ENCODE peak calls at places on chromosome 21, in six cellular contexts. B is hepatocyte, W is GM23248, I is MM.1S, Z is HCT116, C is GM23338. Y is an unnamed sample.

GRCh38 chr21:39451332-39452206 is at the start of gene SH3BGR:
- DNase-seq in C (peak; percentile 93), W (peak; percentile 3), I (no peak), B (no peak), Z (no peak), Y (no peak)

GRCh38 chr21:46645840-46646239 is 10.4 kb downstream of the PRMT2 start:
- DNase-seq in C (no peak), B (no peak), I (no peak), W (no peak), Z (no peak), Y (no peak)

GRCh38 chr21:27300770-27301169 is 333.9 kb upstream of the ADAMTS5 start:
- DNase-seq in Z (no peak), C (no peak), B (no peak), I (no peak), W (peak; percentile 78), Y (peak; percentile 45)

GRCh38 chr21:38857152-38857825 is 51.6 kb downstream of the ETS2 start:
- DNase-seq in Z (no peak), C (no peak), B (peak; percentile 23), I (no peak), W (no peak), Y (no peak)

GRCh38 chr21:26843912-26844257 is 1.3 kb downstream of the ADAMTS1 start:
- DNase-seq in Z (no peak), W (peak; percentile 80), I (peak; percentile 11), B (peak; percentile 39), C (peak; percentile 30), Y (peak; percentile 89)

GRCh38 chr21:26351661-26352060 is 181.1 kb upstream of the APP start:
- DNase-seq in B (no peak), C (no peak), I (no peak), Z (no peak), W (peak; percentile 24), Y (no peak)

GRCh38 chr21:43836616-43837015 is 28.4 kb upstream of the AGPAT3 start:
- DNase-seq in C (no peak), Z (no peak), B (no peak), I (no peak), W (no peak), Y (no peak)

GRCh38 chr21:21973806-21974205 is 975.6 kb downstream of the NCAM2 start:
- DNase-seq in C (peak; percentile 63), I (no peak), Z (no peak), B (no peak), W (no peak), Y (peak; percentile 5)

GRCh38 chr21:19228241-19228640 is 824.7 kb upstream of the TMPRSS15 start:
- DNase-seq in B (no peak), W (no peak), I (no peak), C (no peak), Z (no peak), Y (no peak)

GRCh38 chr21:38914531-38915385 is 109.0 kb downstream of the ETS2 start:
- DNase-seq in Z (peak; percentile 28), I (no peak), C (peak; percentile 31), W (peak; percentile 44), B (peak; percentile 46), Y (no peak)

DNA sequence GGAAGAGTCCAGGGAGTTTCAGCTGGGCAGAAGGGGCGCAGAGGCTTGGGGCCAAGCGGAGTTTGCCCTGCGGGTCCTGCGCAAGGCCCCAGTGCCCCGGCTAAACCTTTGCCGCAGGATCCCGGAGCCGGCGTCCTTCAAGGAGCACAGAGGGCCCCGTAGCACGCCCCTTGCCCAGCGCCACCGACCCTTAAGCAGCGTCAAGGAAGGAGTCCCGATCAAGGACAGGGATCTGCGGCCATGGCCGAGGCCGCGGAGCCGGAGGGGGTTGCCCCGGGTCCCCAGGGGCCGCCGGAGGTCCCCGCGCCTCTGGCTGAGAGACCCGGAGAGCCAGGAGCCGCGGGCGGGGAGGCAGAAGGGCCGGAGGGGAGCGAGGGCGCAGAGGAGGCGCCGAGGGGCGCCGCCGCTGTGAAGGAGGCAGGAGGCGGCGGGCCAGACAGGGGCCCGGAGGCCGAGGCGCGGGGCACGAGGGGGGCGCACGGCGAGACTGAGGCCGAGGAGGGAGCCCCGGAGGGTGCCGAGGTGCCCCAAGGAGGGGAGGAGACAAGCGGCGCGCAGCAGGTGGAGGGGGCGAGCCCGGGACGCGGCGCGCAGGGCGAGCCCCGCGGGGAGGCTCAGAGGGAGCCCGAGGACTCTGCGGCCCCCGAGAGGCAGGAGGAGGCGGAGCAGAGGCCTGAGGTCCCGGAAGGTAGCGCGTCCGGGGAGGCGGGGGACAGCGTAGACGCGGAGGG is 520 bp downstream of the CLIC6 start:
- DNase-seq in B (peak; percentile 58), Z (no peak), C (peak; percentile 60), W (peak; percentile 29), I (no peak), Y (no peak)
- TF ChIP-seq EZH2 in B (peak; percentile 67), Z (no peak), C (peak; percentile 53), W (no peak), I (no peak), Y (no peak)

DNA sequence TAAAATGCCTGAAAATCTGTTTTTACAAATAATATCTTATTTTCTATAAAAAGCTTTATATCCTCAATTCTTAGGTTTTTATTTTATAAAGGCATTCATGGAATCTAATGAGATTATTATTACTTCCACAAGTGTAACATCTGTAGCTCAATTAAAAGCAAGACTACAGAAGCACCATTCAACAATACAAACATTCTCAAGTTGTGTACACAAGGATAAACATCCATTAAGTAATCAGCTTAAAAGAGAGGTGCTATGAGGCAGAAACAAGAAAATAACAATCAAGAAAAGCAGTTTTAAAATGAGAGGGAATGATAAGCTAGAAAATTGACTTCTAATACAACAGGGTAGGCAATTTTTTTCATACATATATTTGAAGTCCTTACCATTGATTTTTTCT is 326.1 kb downstream of the MRPL39 start:
- DNase-seq in W (no peak), I (no peak), B (no peak), Z (no peak), C (no peak), Y (no peak)
- H3K4me1 ChIP-seq in W (no peaks in the 10 kb centered on the region), I (no peaks in the 10 kb centered on the region), B (no peaks in the 10 kb centered on the region), Z (no peaks in the 10 kb centered on the region), C (peaks cover 27% of the 10 kb centered on the region), Y (no peaks in the 10 kb centered on the region)

GRCh38 chr21:45069711-45070110 is 4.7 kb upstream of the ADARB1 start:
- DNase-seq in B (no peak), Z (no peak), W (no peak), C (no peak), I (no peak), Y (no peak)
- TF ChIP-seq EZH2 in B (no peak), Z (no peak), W (no peak), C (no peak), I (no peak), Y (no peak)

GRCh38 chr21:37454869-37455503 is 88.4 kb downstream of the DYRK1A start:
- DNase-seq in Z (no peak), C (no peak), I (no peak), B (no peak), W (no peak), Y (no peak)
- H3K4me1 ChIP-seq in Z (peaks cover 42% of the 10 kb centered on the region), C (peaks cover 74% of the 10 kb centered on the region), I (no peaks in the 10 kb centered on the region), B (peaks cover 43% of the 10 kb centered on the region), W (peaks cover 71% of the 10 kb centered on the region), Y (peaks cover 29% of the 10 kb centered on the region)

DNA sequence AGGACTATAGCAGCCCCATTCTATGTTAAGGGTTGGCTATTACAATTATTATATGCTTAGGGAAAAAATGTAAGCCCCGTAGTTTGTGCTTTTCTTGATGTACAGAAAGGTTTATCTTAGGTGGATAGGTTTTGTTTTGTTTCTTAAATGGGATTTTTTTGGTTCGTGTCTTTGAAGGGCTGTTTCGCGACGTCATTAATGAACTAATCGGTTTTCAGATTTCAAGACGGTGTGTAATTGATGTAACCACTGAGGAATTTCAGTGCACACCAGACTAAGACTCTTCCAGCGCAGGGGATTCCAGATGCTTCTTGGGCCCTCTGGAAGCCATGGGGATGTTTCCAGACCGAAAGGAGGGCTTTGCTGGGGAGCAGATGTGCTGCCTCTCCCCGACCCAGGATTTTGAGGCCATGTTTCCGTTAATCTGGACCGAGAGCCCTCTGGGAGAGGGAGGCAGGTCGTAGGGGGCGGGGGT is 4.8 kb upstream of the SIM2 start:
- DNase-seq in Z (no peak), W (no peak), I (no peak), B (no peak), C (peak; percentile 47), Y (peak; percentile 52)
- TF ChIP-seq EZH2 in Z (no peak), W (peak; percentile 77), I (no peak), B (no peak), C (peak; percentile 89), Y (no peak)

GRCh38 chr21:14677639-14678179 is 131.6 kb upstream of the SAMSN1 start:
- DNase-seq in Z (no peak), W (no peak), C (no peak), I (no peak), B (no peak), Y (no peak)
- H3K4me1 ChIP-seq in Z (no peaks in the 10 kb centered on the region), W (no peaks in the 10 kb centered on the region), C (peaks cover 9% of the 10 kb centered on the region), I (peaks cover 32% of the 10 kb centered on the region), B (no peaks in the 10 kb centered on the region), Y (no peaks in the 10 kb centered on the region)

DNA sequence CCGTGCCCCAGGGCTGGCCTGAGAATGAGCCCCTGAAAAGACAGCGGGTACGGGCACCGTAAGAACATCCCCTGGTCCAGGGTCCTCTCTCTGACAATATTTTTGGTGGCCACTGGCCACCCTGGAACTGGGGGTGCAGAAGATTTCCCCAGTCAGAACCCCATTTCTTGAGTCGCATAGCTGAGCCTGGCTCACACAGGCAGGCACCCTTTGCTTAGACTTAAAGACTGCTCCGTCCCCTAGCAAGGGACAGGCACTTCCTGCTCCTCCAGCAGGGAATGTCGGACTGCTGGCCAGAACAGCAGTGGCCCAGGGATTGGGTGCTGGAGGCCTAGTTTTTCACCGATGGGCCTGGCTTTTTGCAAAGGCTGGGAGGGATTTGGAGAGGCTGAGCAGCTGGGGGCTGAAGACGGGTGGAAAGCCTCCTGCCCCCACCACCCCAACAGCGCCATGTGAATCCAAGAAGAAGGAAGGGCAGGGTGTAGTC is 4.3 kb downstream of the OLIG2 start:
- DNase-seq in I (no peak), B (no peak), C (peak; percentile 49), W (no peak), Z (no peak), Y (no peak)
- TF ChIP-seq EZH2 in I (no peak), B (no peak), C (peak; percentile 43), W (no peak), Z (no peak), Y (no peak)

Y was measured in fibroblast of lung.